ENCODE peak calls at places on chromosome 12, in seven cellular contexts. P is A549, Q is HepG2, O is HCT116, V is SK-N-SH, N is GM23338, D is Panc1. H is an unnamed sample.

GRCh38 chr12:132622437-132623071 is 4.0 kb downstream of the P2RX2 start:
- DNase-seq in P (no peak), Q (no peak), O (no peak), V (no peak), N (no peak), D (no peak), H (no peak)

GRCh38 chr12:125271850-125272249 is 206.6 kb downstream of the AACS start:
- DNase-seq in P (no peak), Q (no peak), O (no peak), V (no peak), N (no peak), D (no peak), H (no peak)

GRCh38 chr12:53113951-53114350 is 10.7 kb downstream of the SOAT2 start:
- DNase-seq in P (no peak), Q (no peak), O (no peak), V (no peak), N (no peak), D (no peak), H (no peak)

GRCh38 chr12:64521838-64522237 is 69.9 kb downstream of the TBK1 start:
- DNase-seq in P (no peak), Q (no peak), O (no peak), V (no peak), N (no peak), D (no peak), H (no peak)

GRCh38 chr12:113161415-113162016 is 12.0 kb downstream of the CFAP73 start:
- DNase-seq in P (peak; percentile 85), Q (no peak), O (peak; percentile 74), V (peak; percentile 95), N (peak; percentile 98), D (no peak), H (no peak)

GRCh38 chr12:42091769-42092168 is 52.9 kb downstream of the GXYLT1 start:
- DNase-seq in P (no peak), Q (no peak), O (peak; percentile 10), V (no peak), N (no peak), D (no peak), H (no peak)

GRCh38 chr12:6961278-6961694 is 9.2 kb downstream of the PHB2 start:
- DNase-seq in P (no peak), Q (no peak), O (no peak), V (peak; percentile 34), N (no peak), D (no peak), H (no peak)

GRCh38 chr12:113381237-113381636 is 22.4 kb downstream of the SDS start:
- DNase-seq in P (no peak), Q (no peak), O (no peak), V (no peak), N (no peak), D (no peak), H (no peak)

GRCh38 chr12:90163975-90164374 is 455.3 kb upstream of the ATP2B1 start:
- DNase-seq in P (peak; percentile 10), Q (no peak), O (no peak), V (no peak), N (peak; percentile 39), D (no peak), H (no peak)

GRCh38 chr12:110348431-110349059 is 55.0 kb downstream of the ANAPC7 start:
- DNase-seq in P (no peak), Q (no peak), O (no peak), V (no peak), N (no peak), D (no peak), H (no peak)

GRCh38 chr12:120292411-120292660 is 633 bp upstream of the RNU4-2 start:
- DNase-seq in P (no peak), Q (no peak), O (no peak), V (no peak), N (no peak), D (no peak), H (no peak)

GRCh38 chr12:52496054-52496453 is 3.0 kb upstream of the KRT6A start:
- DNase-seq in P (no peak), Q (no peak), O (no peak), V (no peak), N (no peak), D (no peak), H (no peak)

GRCh38 chr12:104303538-104304151 is at the start of gene EID3:
- DNase-seq in P (peak; percentile 90), Q (no peak), O (no peak), V (peak; percentile 80), N (peak; percentile 92), D (no peak), H (no peak)

GRCh38 chr12:116390656-116391335 is 113.3 kb upstream of the MED13L start:
- DNase-seq in P (no peak), Q (no peak), O (no peak), V (no peak), N (no peak), D (no peak), H (no peak)

GRCh38 chr12:12721251-12721689 is 4.1 kb downstream of the CDKN1B start:
- DNase-seq in P (peak; percentile 69), Q (no peak), O (no peak), V (no peak), N (no peak), D (no peak), H (no peak)

GRCh38 chr12:93740721-93741120 is 63.5 kb downstream of the CRADD start:
- DNase-seq in P (no peak), Q (no peak), O (no peak), V (no peak), N (peak; percentile 11), D (no peak), H (no peak)

GRCh38 chr12:57006809-57007475 is 596 bp upstream of the ZBTB39 start:
- DNase-seq in P (no peak), Q (no peak), O (no peak), V (no peak), N (no peak), D (no peak), H (peak; percentile 58)

GRCh38 chr12:131865196-131865875 is 29.1 kb upstream of the ULK1 start:
- DNase-seq in P (peak; percentile 96), Q (no peak), O (peak; percentile 72), V (peak; percentile 16), N (no peak), D (peak; percentile 91), H (no peak)

GRCh38 chr12:29241821-29242591 is 92.9 kb downstream of the FAR2 start:
- DNase-seq in P (no peak), Q (peak; percentile 37), O (peak; percentile 49), V (peak; percentile 24), N (peak; percentile 10), D (peak; percentile 80), H (peak; percentile 94)

GRCh38 chr12:108381793-108382436 is 42.8 kb upstream of the CMKLR1 start:
- DNase-seq in P (no peak), Q (no peak), O (no peak), V (no peak), N (peak; percentile 68), D (no peak), H (no peak)

GRCh38 chr12:66603981-66604380 is 74.9 kb downstream of the GRIP1 start:
- DNase-seq in P (no peak), Q (no peak), O (no peak), V (no peak), N (no peak), D (no peak), H (no peak)

GRCh38 chr12:104827587-104827986 is 130.5 kb downstream of the SLC41A2 start:
- DNase-seq in P (no peak), Q (no peak), O (no peak), V (no peak), N (peak; percentile 76), D (no peak), H (no peak)

GRCh38 chr12:120538281-120539156 is 4.4 kb downstream of the RNF10 start:
- DNase-seq in P (peak; percentile 36), Q (peak; percentile 73), O (no peak), V (peak; percentile 26), N (no peak), D (no peak), H (no peak)

GRCh38 chr12:93363854-93364297 is 13.8 kb upstream of the NUDT4 start:
- DNase-seq in P (no peak), Q (no peak), O (no peak), V (no peak), N (no peak), D (no peak), H (no peak)

GRCh38 chr12:76890407-76891143 is 11.8 kb upstream of the CSRP2 start:
- DNase-seq in P (no peak), Q (no peak), O (peak; percentile 12), V (no peak), N (no peak), D (no peak), H (no peak)
- TF ChIP-seq REST in P (no peak), Q (no peak), O (no peak), V (no peak), N (no peak), D (no peak), H (no peak)

DNA sequence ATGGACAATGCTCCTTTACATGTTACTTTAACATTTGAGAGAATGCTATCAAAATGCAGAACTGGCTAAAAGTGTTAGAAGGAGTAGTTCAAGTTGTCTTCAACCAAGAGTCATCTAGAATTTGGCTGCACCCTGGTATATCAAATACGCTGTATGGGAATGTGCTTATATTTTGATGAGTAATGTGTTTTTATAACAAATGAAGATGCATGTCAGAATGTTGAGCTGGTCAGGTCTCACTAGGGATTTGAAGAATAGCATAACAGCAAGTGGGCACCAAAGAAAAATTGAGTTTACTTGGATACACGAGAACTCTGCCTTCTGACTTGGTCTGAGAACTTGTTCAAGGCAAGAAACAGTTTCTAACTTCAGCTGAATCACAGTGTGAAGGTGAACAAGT is 82.3 kb downstream of the PDE3A start:
- DNase-seq in P (no peak), Q (no peak), O (no peak), V (no peak), N (no peak), D (no peak), H (no peak)
- TF ChIP-seq REST in P (no peak), Q (no peak), O (no peak), V (no peak), N (no peak), D (no peak), H (no peak)

DNA sequence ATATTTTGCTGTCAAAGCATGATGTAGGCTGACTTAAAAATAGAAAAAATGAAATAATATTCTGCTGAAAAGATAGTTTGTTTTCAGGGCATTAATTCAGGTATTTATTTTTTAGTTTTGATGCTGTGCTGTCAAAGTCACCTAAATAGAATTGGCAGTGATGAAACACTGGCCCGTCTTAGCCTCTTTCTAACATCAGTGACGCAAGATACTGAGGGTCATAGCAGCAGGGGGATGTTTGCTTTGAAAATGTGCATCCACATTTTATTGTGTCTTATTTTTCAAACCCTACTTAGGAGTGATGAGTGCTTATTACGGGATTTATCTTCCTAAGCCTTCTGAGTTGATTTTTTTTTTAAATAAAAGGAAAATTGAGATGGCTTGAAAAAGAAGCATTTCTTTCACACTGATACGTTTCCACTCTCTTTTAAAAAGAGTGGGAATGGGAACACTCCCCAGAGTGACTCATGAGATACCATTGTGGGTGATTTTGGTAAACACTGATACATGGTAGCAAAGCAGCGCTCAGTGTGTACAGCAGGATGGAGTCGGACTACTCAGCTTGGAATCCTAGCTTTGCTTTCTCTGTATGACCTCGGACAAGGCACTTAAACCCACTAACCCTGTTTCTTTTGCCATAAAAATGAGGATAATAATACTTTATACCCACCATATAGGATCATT is 290.8 kb downstream of the ERC1 start:
- DNase-seq in P (no peak), Q (no peak), O (no peak), V (no peak), N (no peak), D (no peak), H (no peak)
- TF ChIP-seq REST in P (no peak), Q (no peak), O (no peak), V (no peak), N (no peak), D (no peak), H (no peak)

GRCh38 chr12:122366685-122367475 is 55.6 kb downstream of the CLIP1 start:
- DNase-seq in P (peak; percentile 88), Q (peak; percentile 84), O (peak; percentile 78), V (no peak), N (peak; percentile 84), D (peak; percentile 74), H (peak; percentile 18)
- TF ChIP-seq REST in P (no peak), Q (no peak), O (no peak), V (no peak), N (no peak), D (no peak), H (no peak)

H was measured in HL-60.